ENCODE peak calls at places on chromosome 18, in eight cellular contexts. C is stomach, O is SK-N-MC, P is Panc1, T is GM23338, U is spleen, F is breast epithelium, M is H1. W is an unnamed sample.

GRCh38 chr18:42028232-42028832 is 73.3 kb downstream of the PIK3C3 start:
- DNase-seq in M (no peak), F (no peak), P (no peak), O (no peak), T (peak), U (no peak), C (no peak), W (no peak)

GRCh38 chr18:10241571-10241970 is 212.9 kb upstream of the APCDD1 start:
- DNase-seq in C (no peak), F (no peak), O (no peak), M (no peak), U (no peak), P (no peak), T (no peak), W (no peak)

GRCh38 chr18:2134364-2134763 is 436.9 kb downstream of the METTL4 start:
- DNase-seq in M (no peak), C (no peak), U (no peak), F (no peak), O (no peak), T (no peak), P (no peak), W (no peak)

GRCh38 chr18:48819276-48819675 is 131.5 kb downstream of the SMAD7 start:
- DNase-seq in U (peak), O (no peak), P (no peak), T (no peak), C (peak), M (no peak), F (peak), W (peak)

GRCh38 chr18:78828131-78828530 is 151.5 kb upstream of the SALL3 start:
- DNase-seq in T (no peak), U (no peak), M (no peak), C (no peak), P (no peak), O (no peak), F (no peak), W (no peak)

GRCh38 chr18:49041677-49042570 is 91.2 kb upstream of the SMAD7 start:
- DNase-seq in O (peak), T (peak), C (peak), P (no peak), F (no peak), U (no peak), M (no peak), W (peak)

GRCh38 chr18:49631146-49631866 is 69.4 kb downstream of the LIPG start:
- DNase-seq in P (no peak), O (no peak), F (no peak), M (no peak), C (peak), U (no peak), T (no peak), W (peak)

GRCh38 chr18:29154196-29154757 is 977.3 kb upstream of the CDH2 start:
- DNase-seq in P (no peak), O (no peak), M (no peak), C (no peak), F (no peak), T (no peak), U (no peak), W (no peak)

GRCh38 chr18:59697236-59697932 is at the start of gene CCBE1:
- DNase-seq in O (no peak), F (peak), M (peak), C (peak), P (no peak), U (no peak), T (peak), W (peak)

GRCh38 chr18:9446839-9447238 is 28.5 kb upstream of the RALBP1 start:
- DNase-seq in O (no peak), C (no peak), P (no peak), U (no peak), F (no peak), T (no peak), M (no peak), W (no peak)

GRCh38 chr18:37309861-37310260 is 255.7 kb downstream of the CELF4 start:
- DNase-seq in U (no peak), M (no peak), P (no peak), F (no peak), T (no peak), O (no peak), C (no peak), W (no peak)

GRCh38 chr18:55407774-55408535 is 180.0 kb downstream of the TCF4 start:
- DNase-seq in F (no peak), P (no peak), T (no peak), U (no peak), M (no peak), O (no peak), C (no peak), W (no peak)

GRCh38 chr18:49842656-49843055 is 29.3 kb upstream of the ACAA2 start:
- DNase-seq in T (no peak), C (no peak), M (no peak), O (no peak), U (no peak), P (no peak), F (no peak), W (no peak)

GRCh38 chr18:7941533-7941932 is 374.4 kb downstream of the PTPRM start:
- DNase-seq in T (no peak), U (no peak), F (peak), M (no peak), O (no peak), P (no peak), C (peak), W (no peak)

GRCh38 chr18:11454021-11454420 is 155.4 kb upstream of the SLC35G4 start:
- DNase-seq in C (no peak), O (no peak), U (no peak), M (no peak), F (no peak), T (no peak), P (no peak), W (no peak)

GRCh38 chr18:3453540-3454364 is 3.8 kb downstream of the TGIF1 start:
- DNase-seq in U (peak), P (no peak), F (peak), O (peak), C (peak), M (no peak), T (peak), W (peak)

GRCh38 chr18:63158012-63158631 is 161.4 kb downstream of the BCL2 start:
- DNase-seq in F (no peak), M (no peak), U (no peak), C (no peak), O (no peak), T (no peak), P (no peak), W (no peak)

GRCh38 chr18:48548404-48548771 is 9.6 kb downstream of the CTIF start:
- DNase-seq in P (no peak), C (no peak), M (no peak), O (no peak), T (no peak), F (no peak), U (no peak), W (peak)

GRCh38 chr18:48885266-48885950 is 65.4 kb downstream of the SMAD7 start:
- DNase-seq in P (no peak), F (no peak), M (no peak), T (no peak), O (no peak), C (no peak), U (peak), W (peak)

GRCh38 chr18:78957140-78957539 is 22.5 kb upstream of the SALL3 start:
- DNase-seq in U (no peak), C (no peak), O (no peak), M (no peak), F (no peak), P (no peak), T (no peak), W (no peak)

GRCh38 chr18:34901299-34901698 is 139.9 kb upstream of the MAPRE2 start:
- DNase-seq in M (no peak), U (no peak), O (no peak), P (no peak), T (no peak), F (no peak), C (no peak), W (no peak)

GRCh38 chr18:44342946-44343345 is 337.7 kb upstream of the SETBP1 start:
- DNase-seq in O (no peak), U (no peak), M (no peak), T (no peak), C (no peak), F (no peak), P (no peak), W (no peak)

GRCh38 chr18:61838521-61838920 is 54.3 kb downstream of the RNF152 start:
- DNase-seq in U (no peak), F (no peak), O (no peak), P (no peak), M (no peak), T (peak), C (no peak), W (no peak)

GRCh38 chr18:39345321-39345720 is 1779.7 kb upstream of the CELF4 start:
- DNase-seq in T (no peak), M (no peak), C (no peak), P (no peak), F (no peak), O (peak), U (no peak), W (no peak)

GRCh38 chr18:55095579-55095978 is 136.3 kb upstream of the CCDC68 start:
- DNase-seq in P (no peak), F (no peak), U (no peak), C (no peak), O (no peak), M (no peak), T (no peak), W (no peak)

GRCh38 chr18:32381761-32382160 is 88.9 kb downstream of the GAREM1 start:
- DNase-seq in O (no peak), T (no peak), M (no peak), C (no peak), U (no peak), P (no peak), F (no peak), W (no peak)

GRCh38 chr18:45780568-45780967 is 44.9 kb upstream of the SIGLEC15 start:
- DNase-seq in P (no peak), F (no peak), U (no peak), O (no peak), M (no peak), C (no peak), T (no peak), W (no peak)

GRCh38 chr18:37516361-37516853 is 49.2 kb downstream of the CELF4 start:
- DNase-seq in F (no peak), P (no peak), O (no peak), U (no peak), M (no peak), C (no peak), T (no peak), W (no peak)

GRCh38 chr18:22417496-22418188 is at the start of gene CTAGE1:
- DNase-seq in U (no peak), F (no peak), T (peak), M (peak), P (no peak), C (no peak), O (no peak), W (no peak)

GRCh38 chr18:79483971-79484491 is 88.3 kb downstream of the NFATC1 start:
- DNase-seq in P (no peak), O (no peak), U (peak), F (no peak), M (no peak), C (no peak), T (no peak), W (peak)

GRCh38 chr18:24381126-24381525 is 16.5 kb downstream of the OSBPL1A start:
- DNase-seq in P (no peak), O (no peak), T (no peak), C (no peak), M (no peak), U (no peak), F (no peak), W (no peak)

GRCh38 chr18:24388975-24389374 is 8.6 kb downstream of the OSBPL1A start:
- DNase-seq in P (no peak), M (no peak), U (no peak), T (no peak), C (no peak), F (no peak), O (no peak), W (no peak)

GRCh38 chr18:24386680-24387079 is 10.9 kb downstream of the OSBPL1A start:
- DNase-seq in F (no peak), O (no peak), U (no peak), T (no peak), M (no peak), C (no peak), P (no peak), W (no peak)
- TF ChIP-seq POLR2AphosphoS5 in F (no peak), O (no peak), U (no peak), T (no peak), M (no peak), C (no peak), P (no peak), W (no peak)

DNA sequence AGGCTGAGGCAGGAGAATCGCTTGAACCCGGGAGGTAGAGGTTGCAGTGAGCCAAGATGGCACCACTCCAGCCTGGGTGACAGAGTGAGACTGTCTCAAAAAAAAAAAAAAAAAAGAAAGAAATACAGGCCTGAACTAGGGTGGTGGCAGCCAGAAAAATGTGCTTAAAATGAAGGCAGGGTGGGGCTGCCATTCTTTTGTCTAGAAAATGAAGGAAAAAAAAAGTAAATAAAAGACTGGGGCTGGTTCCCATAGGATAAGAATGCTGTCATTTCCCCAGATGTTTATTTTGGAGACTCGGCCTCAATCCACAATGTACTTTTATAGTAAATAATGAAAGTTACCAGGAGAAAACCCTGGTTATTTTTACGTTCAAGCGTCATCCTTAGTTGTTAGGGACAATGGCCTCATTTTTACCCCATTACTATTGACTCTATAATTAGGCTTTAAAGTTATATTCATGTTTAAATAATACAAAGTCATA is 58.9 kb downstream of the ATP8B1 start:
- DNase-seq in U (no peak), T (no peak), C (peak), P (no peak), F (no peak), M (no peak), O (no peak), W (no peak)
- TF ChIP-seq POLR2AphosphoS5 in U (no peak), T (no peak), C (no peak), P (no peak), F (no peak), M (no peak), O (no peak), W (peak)

GRCh38 chr18:199768-200167 is 41.4 kb downstream of the USP14 start:
- DNase-seq in F (no peak), M (no peak), T (no peak), C (no peak), P (no peak), O (no peak), U (no peak), W (no peak)
- TF ChIP-seq POLR2AphosphoS5 in F (no peak), M (no peak), T (no peak), C (no peak), P (no peak), O (no peak), U (no peak), W (no peak)

DNA sequence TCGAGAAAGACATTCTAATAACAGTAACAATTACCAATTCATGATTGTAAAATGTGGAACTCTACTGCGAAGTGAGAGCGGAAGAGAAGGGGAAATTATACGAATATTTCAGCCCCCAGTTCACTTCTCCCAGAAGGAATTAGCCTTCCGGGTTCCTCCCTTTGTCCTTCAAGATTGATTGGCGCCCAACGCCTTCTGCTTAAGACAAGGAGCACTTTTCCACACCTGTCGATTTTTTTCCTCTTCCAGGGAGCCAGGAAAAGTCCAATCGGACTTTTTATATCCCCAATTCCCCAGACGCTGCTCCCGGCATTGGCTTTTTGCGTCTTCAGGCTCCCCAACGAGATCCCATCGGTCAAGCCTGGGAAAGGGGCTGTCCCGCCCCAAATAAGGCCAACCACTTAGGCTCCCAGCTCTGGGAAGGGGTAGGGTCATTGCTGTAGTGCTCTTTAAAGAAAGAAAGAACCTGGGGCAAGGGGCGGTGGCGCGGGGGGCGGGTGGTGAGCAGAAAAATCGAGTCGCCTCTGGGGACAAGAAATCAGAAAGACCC is 1.5 kb downstream of the DSC2 start:
- DNase-seq in C (no peak), O (no peak), F (no peak), U (peak), P (no peak), M (no peak), T (peak), W (no peak)
- TF ChIP-seq POLR2AphosphoS5 in C (no peak), O (no peak), F (no peak), U (no peak), P (no peak), M (no peak), T (no peak), W (no peak)

DNA sequence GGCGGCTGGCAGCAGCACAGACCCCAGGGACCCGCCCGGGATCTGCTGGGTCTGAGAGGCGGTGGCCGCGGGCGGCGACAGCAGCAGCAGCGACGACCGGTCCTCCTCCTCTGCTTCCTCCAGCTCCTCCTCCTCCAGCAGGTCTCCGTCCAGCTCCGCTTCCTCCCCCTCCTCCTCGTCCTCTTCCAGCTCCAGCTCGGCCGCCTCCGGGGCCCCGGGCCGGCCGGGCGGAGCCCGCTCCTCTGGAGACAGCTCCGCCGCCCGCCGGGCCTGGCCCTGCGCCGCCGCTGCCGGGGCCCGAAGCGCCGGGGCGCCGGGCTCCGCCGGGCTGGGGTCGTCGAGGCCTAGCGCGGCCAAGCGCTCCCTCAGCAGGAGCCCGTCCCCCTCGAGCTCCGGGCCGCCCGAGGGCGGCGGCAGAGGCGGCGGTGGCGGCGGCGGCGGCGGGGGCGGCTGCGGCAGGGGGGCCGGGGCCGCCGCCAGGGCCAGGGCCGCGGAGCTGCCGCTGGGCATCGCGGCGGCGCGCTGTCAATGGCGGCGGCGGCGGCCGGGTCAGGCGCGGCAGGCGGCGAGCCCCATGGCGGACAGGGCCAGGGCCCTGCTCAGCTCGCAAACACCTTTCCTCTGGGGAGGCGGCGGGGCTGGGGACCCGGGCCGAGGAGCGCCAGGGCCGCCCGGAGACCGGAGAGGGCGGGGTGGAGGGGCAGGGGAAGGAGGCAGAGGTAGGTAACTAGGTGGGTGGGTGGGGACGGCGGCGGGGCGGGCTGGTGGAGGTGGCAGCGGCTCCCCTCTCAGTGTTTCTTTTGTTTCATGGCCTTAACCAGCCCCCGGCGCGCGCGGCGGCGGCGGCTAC is 445 bp downstream of the MEX3C start:
- DNase-seq in P (no peak), T (peak), U (peak), M (no peak), C (peak), O (no peak), F (peak), W (peak)
- TF ChIP-seq POLR2AphosphoS5 in P (no peak), T (no peak), U (peak), M (peak), C (peak), O (no peak), F (no peak), W (peak)

W was measured in sigmoid colon.